ENCODE peak calls at places on chromosome 15, in seven cellular contexts. One of them, this sample, is unnamed.

GRCh38 chr15:84034831-84035753 is 200.5 kb upstream of the GOLGA6L4 start:
- DNase-seq in HepG2: peak; percentile 6
- DNase-seq in SK-N-SH: peak; percentile 17
- DNase-seq in K562: peak; percentile 20
- DNase-seq in H1: no peak
- DNase-seq in GM12891: peak; percentile 13
- DNase-seq in GM12878: no peak
- DNase-seq in this sample: no peak

GRCh38 chr15:80489030-80489594 is 84.9 kb downstream of the ARNT2 start:
- DNase-seq in GM12891: no peak
- DNase-seq in K562: no peak
- DNase-seq in H1: no peak
- DNase-seq in HepG2: peak; percentile 24
- DNase-seq in SK-N-SH: no peak
- DNase-seq in GM12878: no peak
- DNase-seq in this sample: no peak

GRCh38 chr15:72196409-72197044 is 1.1 kb downstream of the GRAMD2A start:
- DNase-seq in H1: no peak
- DNase-seq in GM12878: no peak
- DNase-seq in GM12891: no peak
- DNase-seq in SK-N-SH: no peak
- DNase-seq in HepG2: no peak
- DNase-seq in K562: no peak
- DNase-seq in this sample: no peak

GRCh38 chr15:100199711-100200286 is 142.0 kb downstream of the ADAMTS17 start:
- DNase-seq in K562: no peak
- DNase-seq in GM12891: no peak
- DNase-seq in H1: peak; percentile 17
- DNase-seq in GM12878: no peak
- DNase-seq in HepG2: no peak
- DNase-seq in SK-N-SH: no peak
- DNase-seq in this sample: no peak

GRCh38 chr15:83209333-83209732 is 1.7 kb upstream of the HDGFL3 start:
- DNase-seq in GM12878: no peak
- DNase-seq in GM12891: no peak
- DNase-seq in H1: no peak
- DNase-seq in K562: no peak
- DNase-seq in HepG2: peak; percentile 2
- DNase-seq in SK-N-SH: no peak
- DNase-seq in this sample: no peak

GRCh38 chr15:53046153-53046790 is 256.1 kb upstream of the ONECUT1 start:
- DNase-seq in SK-N-SH: no peak
- DNase-seq in HepG2: no peak
- DNase-seq in K562: no peak
- DNase-seq in H1: no peak
- DNase-seq in GM12891: no peak
- DNase-seq in GM12878: no peak
- DNase-seq in this sample: no peak

GRCh38 chr15:22989576-22990477 is 9.7 kb upstream of the CYFIP1 start:
- DNase-seq in H1: no peak
- DNase-seq in GM12878: no peak
- DNase-seq in SK-N-SH: no peak
- DNase-seq in K562: no peak
- DNase-seq in GM12891: no peak
- DNase-seq in HepG2: no peak
- DNase-seq in this sample: no peak

GRCh38 chr15:28944286-28944685 is 58.5 kb downstream of the APBA2 start:
- DNase-seq in HepG2: no peak
- DNase-seq in K562: no peak
- DNase-seq in H1: no peak
- DNase-seq in SK-N-SH: no peak
- DNase-seq in GM12891: no peak
- DNase-seq in GM12878: no peak
- DNase-seq in this sample: no peak

GRCh38 chr15:72902245-72902928 is 118.8 kb upstream of the ADPGK start:
- DNase-seq in K562: no peak
- DNase-seq in H1: no peak
- DNase-seq in SK-N-SH: no peak
- DNase-seq in GM12891: no peak
- DNase-seq in GM12878: no peak
- DNase-seq in HepG2: no peak
- DNase-seq in this sample: no peak

GRCh38 chr15:25241241-25241801 is 197.5 kb downstream of the UBE3A start:
- DNase-seq in GM12878: no peak
- DNase-seq in H1: no peak
- DNase-seq in HepG2: no peak
- DNase-seq in SK-N-SH: no peak
- DNase-seq in K562: no peak
- DNase-seq in GM12891: no peak
- DNase-seq in this sample: no peak

GRCh38 chr15:71610991-71611720 is 199.2 kb upstream of the NR2E3 start:
- DNase-seq in HepG2: no peak
- DNase-seq in GM12878: no peak
- DNase-seq in H1: no peak
- DNase-seq in K562: no peak
- DNase-seq in SK-N-SH: no peak
- DNase-seq in GM12891: no peak
- DNase-seq in this sample: no peak

GRCh38 chr15:58247803-58248503 is 109.8 kb downstream of the AQP9 start:
- DNase-seq in HepG2: no peak
- DNase-seq in SK-N-SH: no peak
- DNase-seq in GM12891: no peak
- DNase-seq in K562: no peak
- DNase-seq in GM12878: no peak
- DNase-seq in H1: no peak
- DNase-seq in this sample: no peak

GRCh38 chr15:34701536-34701935 is 53.3 kb downstream of the GJD2 start:
- DNase-seq in SK-N-SH: no peak
- DNase-seq in HepG2: no peak
- DNase-seq in H1: no peak
- DNase-seq in K562: no peak
- DNase-seq in GM12891: no peak
- DNase-seq in GM12878: no peak
- DNase-seq in this sample: no peak

GRCh38 chr15:82985688-82986441 is at the start of gene RAMAC:
- DNase-seq in H1: peak; percentile 86
- DNase-seq in HepG2: peak; percentile 96
- DNase-seq in GM12878: peak; percentile 93
- DNase-seq in GM12891: peak; percentile 79
- DNase-seq in K562: peak; percentile 87
- DNase-seq in SK-N-SH: peak; percentile 87
- DNase-seq in this sample: peak; percentile 72

GRCh38 chr15:89845305-89845893 is 30.7 kb upstream of the ANPEP start:
- DNase-seq in HepG2: peak; percentile 66
- DNase-seq in GM12891: no peak
- DNase-seq in K562: no peak
- DNase-seq in SK-N-SH: no peak
- DNase-seq in GM12878: no peak
- DNase-seq in H1: no peak
- DNase-seq in this sample: no peak

GRCh38 chr15:91936182-91936775 is 82.8 kb downstream of the SLCO3A1 start:
- DNase-seq in GM12878: no peak
- DNase-seq in H1: no peak
- DNase-seq in HepG2: no peak
- DNase-seq in K562: no peak
- DNase-seq in GM12891: no peak
- DNase-seq in SK-N-SH: no peak
- DNase-seq in this sample: no peak

GRCh38 chr15:38516636-38517035 is 48.0 kb downstream of the RASGRP1 start:
- DNase-seq in GM12878: no peak
- DNase-seq in H1: no peak
- DNase-seq in K562: no peak
- DNase-seq in HepG2: no peak
- DNase-seq in SK-N-SH: no peak
- DNase-seq in GM12891: no peak
- DNase-seq in this sample: no peak

GRCh38 chr15:65058394-65059368 is 9.1 kb downstream of the RASL12 start:
- DNase-seq in HepG2: peak; percentile 33
- DNase-seq in H1: no peak
- DNase-seq in GM12891: no peak
- DNase-seq in K562: no peak
- DNase-seq in SK-N-SH: peak; percentile 4
- DNase-seq in GM12878: no peak
- DNase-seq in this sample: no peak

GRCh38 chr15:43215961-43216360 is 4.9 kb downstream of the EPB42 start:
- DNase-seq in H1: no peak
- DNase-seq in K562: no peak
- DNase-seq in GM12891: no peak
- DNase-seq in SK-N-SH: no peak
- DNase-seq in GM12878: no peak
- DNase-seq in HepG2: no peak
- DNase-seq in this sample: no peak

GRCh38 chr15:64837502-64837901 is 4.2 kb upstream of the PLEKHO2 start:
- DNase-seq in HepG2: no peak
- DNase-seq in GM12891: no peak
- DNase-seq in K562: no peak
- DNase-seq in H1: no peak
- DNase-seq in SK-N-SH: no peak
- DNase-seq in GM12878: no peak
- DNase-seq in this sample: no peak

GRCh38 chr15:38474155-38474757 is 20.3 kb downstream of the FAM98B start:
- DNase-seq in SK-N-SH: peak; percentile 62
- DNase-seq in GM12878: peak; percentile 33
- DNase-seq in H1: no peak
- DNase-seq in HepG2: peak; percentile 63
- DNase-seq in GM12891: no peak
- DNase-seq in K562: peak; percentile 40
- DNase-seq in this sample: no peak

GRCh38 chr15:87944687-87945086 is 311.9 kb downstream of the NTRK3 start:
- DNase-seq in H1: no peak
- DNase-seq in GM12878: no peak
- DNase-seq in GM12891: no peak
- DNase-seq in HepG2: no peak
- DNase-seq in K562: no peak
- DNase-seq in SK-N-SH: no peak
- DNase-seq in this sample: no peak
- TF ChIP-seq POLR2AphosphoS5 in H1: no peak
- TF ChIP-seq POLR2AphosphoS5 in GM12878: no peak
- TF ChIP-seq POLR2AphosphoS5 in GM12891: no peak
- TF ChIP-seq POLR2AphosphoS5 in HepG2: no peak
- TF ChIP-seq POLR2AphosphoS5 in K562: no peak
- TF ChIP-seq POLR2AphosphoS5 in SK-N-SH: no peak
- TF ChIP-seq POLR2AphosphoS5 in this sample: no peak

DNA sequence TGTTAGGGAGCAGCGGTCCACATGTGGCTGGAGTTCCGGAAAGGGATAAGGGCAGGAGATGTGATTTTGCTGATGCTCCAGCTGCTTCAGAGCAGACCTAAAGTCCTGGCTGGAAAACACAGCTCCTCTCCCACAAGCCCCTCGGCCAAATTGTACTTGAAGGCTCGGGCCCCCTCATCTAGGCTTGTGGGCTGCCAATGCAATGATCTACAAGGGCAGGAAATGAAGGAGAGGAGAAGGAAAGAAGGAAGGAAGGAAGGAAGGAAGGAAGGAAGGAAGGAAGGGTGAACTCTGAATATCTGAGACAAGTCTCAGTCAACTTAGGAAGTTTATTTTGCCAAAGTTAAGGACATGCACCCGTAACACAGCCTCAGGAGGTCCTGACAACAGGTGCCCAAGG is 211.3 kb upstream of the TLE3 start:
- DNase-seq in K562: no peak
- DNase-seq in GM12891: no peak
- DNase-seq in GM12878: no peak
- DNase-seq in HepG2: no peak
- DNase-seq in H1: no peak
- DNase-seq in SK-N-SH: no peak
- DNase-seq in this sample: no peak
- TF ChIP-seq TAF1 in K562: no peak
- TF ChIP-seq TAF1 in GM12891: no peak
- TF ChIP-seq TAF1 in GM12878: no peak
- TF ChIP-seq TAF1 in HepG2: no peak
- TF ChIP-seq TAF1 in H1: no peak
- TF ChIP-seq TAF1 in SK-N-SH: no peak
- TF ChIP-seq TAF1 in this sample: no peak

DNA sequence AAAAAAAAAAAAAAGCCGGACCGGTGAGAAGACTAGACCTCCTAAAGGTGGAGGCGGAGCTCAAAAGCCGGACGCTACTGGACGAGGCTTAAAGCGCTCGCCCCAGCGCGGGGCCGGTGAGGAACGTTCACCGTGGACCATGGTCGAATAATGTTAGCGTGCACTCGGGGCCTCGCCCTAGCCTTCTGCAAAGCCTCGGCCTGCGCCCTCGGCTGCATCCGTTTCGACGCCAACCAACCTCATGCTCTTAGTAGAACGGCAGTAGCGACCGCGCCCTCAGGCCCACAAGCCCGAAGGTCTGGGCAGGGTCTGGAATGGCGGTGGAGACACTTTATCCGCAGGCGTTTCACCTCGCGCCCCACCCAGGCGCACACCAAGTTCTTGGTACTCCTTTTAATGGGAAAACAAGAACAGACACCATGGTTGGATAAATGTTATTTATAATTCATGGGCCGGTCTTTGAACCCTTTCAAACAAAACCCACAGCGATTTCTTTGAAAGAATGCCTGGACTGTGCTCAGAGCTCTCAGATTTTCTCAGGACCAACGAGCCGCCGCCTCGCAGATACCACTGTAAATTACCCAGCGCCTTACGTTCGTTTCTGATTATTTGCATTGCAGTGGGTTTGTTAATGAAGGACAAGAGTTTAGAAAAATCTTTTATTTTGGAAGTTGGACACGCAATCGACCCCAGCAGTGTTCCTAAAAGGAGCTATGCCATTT is 1.3 kb upstream of the ISL2 start:
- DNase-seq in GM12891: no peak
- DNase-seq in HepG2: no peak
- DNase-seq in K562: no peak
- DNase-seq in H1: peak; percentile 73
- DNase-seq in SK-N-SH: no peak
- DNase-seq in GM12878: no peak
- DNase-seq in this sample: no peak
- TF ChIP-seq POLR2AphosphoS5 in GM12891: no peak
- TF ChIP-seq POLR2AphosphoS5 in HepG2: no peak
- TF ChIP-seq POLR2AphosphoS5 in K562: no peak
- TF ChIP-seq POLR2AphosphoS5 in H1: no peak
- TF ChIP-seq POLR2AphosphoS5 in SK-N-SH: no peak
- TF ChIP-seq POLR2AphosphoS5 in GM12878: no peak
- TF ChIP-seq POLR2AphosphoS5 in this sample: no peak

DNA sequence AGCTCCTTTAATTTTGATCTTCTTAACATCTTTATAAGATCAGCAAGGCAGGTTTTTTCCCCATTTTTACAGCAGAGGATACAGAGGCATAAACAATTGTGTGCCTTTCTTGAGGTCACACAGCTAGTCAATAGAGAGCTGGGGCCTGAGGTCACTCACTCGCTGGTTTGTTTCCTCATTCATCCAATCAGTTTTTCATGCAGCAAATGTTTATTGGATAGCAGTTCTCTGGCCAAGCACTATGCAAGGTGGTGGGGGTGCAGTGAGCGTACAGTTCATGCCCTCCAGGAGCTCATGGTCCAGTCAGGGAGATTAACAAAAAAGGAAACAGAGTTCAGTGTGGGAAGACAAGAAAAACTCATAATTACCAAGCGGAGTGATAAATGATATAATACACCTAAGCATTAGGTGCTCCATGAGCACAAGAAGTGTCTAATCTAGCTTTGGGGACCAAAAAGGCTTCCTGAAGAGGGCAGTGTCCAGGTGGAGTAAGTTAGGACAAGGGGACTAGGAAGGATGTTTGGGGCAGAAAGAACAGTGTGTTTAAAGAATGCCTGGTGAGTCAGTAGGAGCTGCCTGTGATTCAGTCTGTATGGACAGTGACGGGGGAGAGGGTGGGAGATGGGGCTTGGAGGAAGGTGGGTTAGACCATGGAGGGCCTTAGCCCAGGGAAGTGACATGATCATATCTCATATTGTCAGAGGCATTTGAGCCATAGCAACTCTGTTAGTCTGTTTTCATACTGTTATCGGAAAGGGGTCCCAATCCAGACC is 29.3 kb downstream of the MAP2K5 start:
- DNase-seq in HepG2: peak; percentile 4
- DNase-seq in SK-N-SH: no peak
- DNase-seq in H1: no peak
- DNase-seq in GM12891: no peak
- DNase-seq in GM12878: no peak
- DNase-seq in K562: no peak
- DNase-seq in this sample: no peak
- TF ChIP-seq TAF1 in HepG2: no peak
- TF ChIP-seq TAF1 in SK-N-SH: no peak
- TF ChIP-seq TAF1 in H1: no peak
- TF ChIP-seq TAF1 in GM12891: no peak
- TF ChIP-seq TAF1 in GM12878: no peak
- TF ChIP-seq TAF1 in K562: no peak
- TF ChIP-seq TAF1 in this sample: no peak